ENCODE peak calls at places on chromosome 21, in five cellular contexts. One of them, this sample, is unnamed.

GRCh38 chr21:35624896-35625295 is 435.4 kb downstream of the SETD4 start:
- DNase-seq in right atrium auricular region: no peak
- DNase-seq in AG10803: no peak
- DNase-seq in fibroblast of the aortic adventitia: no peak
- DNase-seq in fibroblast of lung: no peak
- DNase-seq in this sample: no peak

GRCh38 chr21:38474124-38474523 is 24.2 kb downstream of the ERG start:
- DNase-seq in fibroblast of the aortic adventitia: no peak
- DNase-seq in right atrium auricular region: no peak
- DNase-seq in fibroblast of lung: no peak
- DNase-seq in AG10803: no peak
- DNase-seq in this sample: no peak

GRCh38 chr21:34510148-34511142 is 1.6 kb downstream of the KCNE1 start:
- DNase-seq in fibroblast of lung: peak
- DNase-seq in right atrium auricular region: peak
- DNase-seq in fibroblast of the aortic adventitia: peak
- DNase-seq in AG10803: peak
- DNase-seq in this sample: peak

GRCh38 chr21:33662046-33662445 is 19.7 kb downstream of the ITSN1 start:
- DNase-seq in AG10803: no peak
- DNase-seq in fibroblast of the aortic adventitia: no peak
- DNase-seq in fibroblast of lung: no peak
- DNase-seq in right atrium auricular region: no peak
- DNase-seq in this sample: no peak

GRCh38 chr21:19981938-19982337 is 1016.3 kb upstream of the NCAM2 start:
- DNase-seq in fibroblast of the aortic adventitia: no peak
- DNase-seq in AG10803: no peak
- DNase-seq in fibroblast of lung: no peak
- DNase-seq in right atrium auricular region: no peak
- DNase-seq in this sample: no peak

GRCh38 chr21:23127973-23128372 is 2129.8 kb downstream of the NCAM2 start:
- DNase-seq in fibroblast of lung: no peak
- DNase-seq in fibroblast of the aortic adventitia: no peak
- DNase-seq in AG10803: no peak
- DNase-seq in right atrium auricular region: no peak
- DNase-seq in this sample: no peak

GRCh38 chr21:34526618-34527290 is 14.7 kb upstream of the KCNE1 start:
- DNase-seq in AG10803: peak
- DNase-seq in fibroblast of the aortic adventitia: peak
- DNase-seq in fibroblast of lung: peak
- DNase-seq in right atrium auricular region: peak
- DNase-seq in this sample: peak

GRCh38 chr21:29293495-29293894 is 5.2 kb upstream of the BACH1 start:
- DNase-seq in right atrium auricular region: no peak
- DNase-seq in AG10803: no peak
- DNase-seq in fibroblast of lung: no peak
- DNase-seq in fibroblast of the aortic adventitia: no peak
- DNase-seq in this sample: no peak

GRCh38 chr21:26032263-26032662 is 138.3 kb downstream of the APP start:
- DNase-seq in fibroblast of the aortic adventitia: no peak
- DNase-seq in AG10803: no peak
- DNase-seq in right atrium auricular region: no peak
- DNase-seq in fibroblast of lung: peak
- DNase-seq in this sample: peak

GRCh38 chr21:24150753-24151152 is 1456.5 kb downstream of the MRPL39 start:
- DNase-seq in fibroblast of the aortic adventitia: no peak
- DNase-seq in right atrium auricular region: no peak
- DNase-seq in fibroblast of lung: no peak
- DNase-seq in AG10803: no peak
- DNase-seq in this sample: no peak

GRCh38 chr21:27035791-27036190 is 68.9 kb upstream of the ADAMTS5 start:
- DNase-seq in fibroblast of lung: no peak
- DNase-seq in fibroblast of the aortic adventitia: no peak
- DNase-seq in AG10803: no peak
- DNase-seq in right atrium auricular region: no peak
- DNase-seq in this sample: no peak

GRCh38 chr21:16211339-16212303 is 481.8 kb downstream of the USP25 start:
- DNase-seq in AG10803: no peak
- DNase-seq in right atrium auricular region: no peak
- DNase-seq in fibroblast of the aortic adventitia: peak
- DNase-seq in fibroblast of lung: peak
- DNase-seq in this sample: peak

GRCh38 chr21:32698286-32698685 is 29.5 kb downstream of the SYNJ1 start:
- DNase-seq in AG10803: no peak
- DNase-seq in fibroblast of lung: no peak
- DNase-seq in fibroblast of the aortic adventitia: no peak
- DNase-seq in right atrium auricular region: no peak
- DNase-seq in this sample: no peak

GRCh38 chr21:37644666-37645065 is 271.6 kb downstream of the KCNJ6 start:
- DNase-seq in fibroblast of the aortic adventitia: no peak
- DNase-seq in right atrium auricular region: no peak
- DNase-seq in AG10803: no peak
- DNase-seq in fibroblast of lung: no peak
- DNase-seq in this sample: peak

GRCh38 chr21:34530264-34530663 is 18.3 kb upstream of the KCNE1 start:
- DNase-seq in right atrium auricular region: no peak
- DNase-seq in fibroblast of the aortic adventitia: peak
- DNase-seq in AG10803: peak
- DNase-seq in fibroblast of lung: peak
- DNase-seq in this sample: peak

GRCh38 chr21:37153193-37153934 is 80.3 kb downstream of the TTC3 start:
- DNase-seq in fibroblast of lung: peak
- DNase-seq in right atrium auricular region: no peak
- DNase-seq in AG10803: peak
- DNase-seq in fibroblast of the aortic adventitia: peak
- DNase-seq in this sample: peak

GRCh38 chr21:33825898-33826297 is 89.7 kb downstream of the ATP5PO start:
- DNase-seq in fibroblast of lung: peak
- DNase-seq in right atrium auricular region: no peak
- DNase-seq in AG10803: peak
- DNase-seq in fibroblast of the aortic adventitia: peak
- DNase-seq in this sample: peak

GRCh38 chr21:33751120-33751519 is 108.8 kb downstream of the ITSN1 start:
- DNase-seq in right atrium auricular region: no peak
- DNase-seq in AG10803: peak
- DNase-seq in fibroblast of lung: peak
- DNase-seq in fibroblast of the aortic adventitia: peak
- DNase-seq in this sample: peak

GRCh38 chr21:31780944-31781343 is 49.0 kb upstream of the SCAF4 start:
- DNase-seq in AG10803: no peak
- DNase-seq in fibroblast of lung: no peak
- DNase-seq in right atrium auricular region: no peak
- DNase-seq in fibroblast of the aortic adventitia: no peak
- DNase-seq in this sample: no peak

GRCh38 chr21:26085100-26085499 is 85.5 kb downstream of the APP start:
- DNase-seq in right atrium auricular region: no peak
- DNase-seq in AG10803: no peak
- DNase-seq in fibroblast of lung: no peak
- DNase-seq in fibroblast of the aortic adventitia: no peak
- DNase-seq in this sample: no peak

GRCh38 chr21:35198004-35198403 is 148.9 kb upstream of the RUNX1 start:
- DNase-seq in fibroblast of the aortic adventitia: peak
- DNase-seq in AG10803: peak
- DNase-seq in right atrium auricular region: no peak
- DNase-seq in fibroblast of lung: peak
- DNase-seq in this sample: peak

GRCh38 chr21:36791695-36792451 is 93.0 kb downstream of the SIM2 start:
- DNase-seq in AG10803: no peak
- DNase-seq in fibroblast of lung: no peak
- DNase-seq in right atrium auricular region: peak
- DNase-seq in fibroblast of the aortic adventitia: no peak
- DNase-seq in this sample: no peak

GRCh38 chr21:39867198-39867650 is at the start of gene PCP4:
- DNase-seq in right atrium auricular region: no peak
- DNase-seq in fibroblast of lung: peak
- DNase-seq in AG10803: peak
- DNase-seq in fibroblast of the aortic adventitia: no peak
- DNase-seq in this sample: peak

GRCh38 chr21:39451332-39452206 is at the start of gene SH3BGR:
- DNase-seq in fibroblast of lung: peak
- DNase-seq in right atrium auricular region: peak
- DNase-seq in AG10803: peak
- DNase-seq in fibroblast of the aortic adventitia: peak
- DNase-seq in this sample: peak

GRCh38 chr21:33660406-33660805 is 18.1 kb downstream of the ITSN1 start:
- DNase-seq in fibroblast of lung: peak
- DNase-seq in right atrium auricular region: no peak
- DNase-seq in fibroblast of the aortic adventitia: peak
- DNase-seq in AG10803: peak
- DNase-seq in this sample: peak

GRCh38 chr21:21851657-21852056 is 853.4 kb downstream of the NCAM2 start:
- DNase-seq in right atrium auricular region: no peak
- DNase-seq in fibroblast of the aortic adventitia: no peak
- DNase-seq in AG10803: peak
- DNase-seq in fibroblast of lung: peak
- DNase-seq in this sample: peak

GRCh38 chr21:24939288-24939687 is 668.0 kb downstream of the MRPL39 start:
- DNase-seq in AG10803: no peak
- DNase-seq in right atrium auricular region: no peak
- DNase-seq in fibroblast of lung: peak
- DNase-seq in fibroblast of the aortic adventitia: no peak
- DNase-seq in this sample: no peak

GRCh38 chr21:23223882-23224281 is 2225.7 kb downstream of the NCAM2 start:
- DNase-seq in right atrium auricular region: no peak
- DNase-seq in fibroblast of lung: no peak
- DNase-seq in AG10803: no peak
- DNase-seq in fibroblast of the aortic adventitia: no peak
- DNase-seq in this sample: no peak

GRCh38 chr21:39184050-39184980 is 1.1 kb upstream of the PSMG1 start:
- DNase-seq in fibroblast of lung: no peak
- DNase-seq in AG10803: no peak
- DNase-seq in right atrium auricular region: no peak
- DNase-seq in fibroblast of the aortic adventitia: no peak
- DNase-seq in this sample: no peak

DNA sequence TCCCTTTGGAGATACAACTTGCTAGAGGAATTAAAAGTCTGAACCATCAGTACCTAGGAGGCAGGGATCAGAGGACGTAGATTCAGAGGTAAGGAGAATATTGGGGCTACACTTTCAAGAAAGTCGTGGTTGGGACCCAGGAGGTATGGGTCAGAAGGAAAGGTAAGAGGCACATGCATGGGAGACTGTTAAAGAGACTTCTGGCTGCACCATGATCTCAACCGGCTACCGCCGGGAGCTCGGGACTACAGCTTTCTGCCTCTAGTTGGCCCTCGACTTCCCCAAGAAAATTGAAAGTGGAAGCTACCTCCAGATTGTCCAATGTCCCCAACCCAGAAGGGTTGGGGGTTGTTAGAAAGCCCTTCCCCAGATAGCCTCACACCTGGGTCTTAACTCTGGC is 355.7 kb upstream of the TMPRSS15 start:
- DNase-seq in fibroblast of the aortic adventitia: no peak
- DNase-seq in right atrium auricular region: no peak
- DNase-seq in AG10803: no peak
- DNase-seq in fibroblast of lung: no peak
- DNase-seq in this sample: no peak
- H3K4me3 ChIP-seq in fibroblast of the aortic adventitia: no peak
- H3K4me3 ChIP-seq in right atrium auricular region: no peak
- H3K4me3 ChIP-seq in AG10803: no peak
- H3K4me3 ChIP-seq in fibroblast of lung: no peak
- H3K4me3 ChIP-seq in this sample: no peak

GRCh38 chr21:17759546-17760178 is 59.5 kb downstream of the C21orf91 start:
- DNase-seq in fibroblast of lung: no peak
- DNase-seq in fibroblast of the aortic adventitia: no peak
- DNase-seq in AG10803: no peak
- DNase-seq in right atrium auricular region: no peak
- DNase-seq in this sample: no peak
- TF ChIP-seq CTCF in fibroblast of lung: no peak
- TF ChIP-seq CTCF in fibroblast of the aortic adventitia: no peak
- TF ChIP-seq CTCF in AG10803: no peak
- TF ChIP-seq CTCF in right atrium auricular region: no peak
- TF ChIP-seq CTCF in this sample: no peak

GRCh38 chr21:46498335-46499050 is 39.8 kb downstream of the DIP2A start:
- DNase-seq in fibroblast of the aortic adventitia: no peak
- DNase-seq in right atrium auricular region: no peak
- DNase-seq in AG10803: no peak
- DNase-seq in fibroblast of lung: peak
- DNase-seq in this sample: no peak

GRCh38 chr21:46503922-46504539 is 45.3 kb downstream of the DIP2A start:
- DNase-seq in right atrium auricular region: no peak
- DNase-seq in AG10803: no peak
- DNase-seq in fibroblast of lung: no peak
- DNase-seq in fibroblast of the aortic adventitia: no peak
- DNase-seq in this sample: no peak

GRCh38 chr21:46504681-46505080 is 46.0 kb downstream of the DIP2A start:
- DNase-seq in fibroblast of the aortic adventitia: no peak
- DNase-seq in AG10803: no peak
- DNase-seq in right atrium auricular region: no peak
- DNase-seq in fibroblast of lung: no peak
- DNase-seq in this sample: no peak

GRCh38 chr21:46500224-46500861 is 41.7 kb downstream of the DIP2A start:
- DNase-seq in fibroblast of the aortic adventitia: peak
- DNase-seq in right atrium auricular region: no peak
- DNase-seq in fibroblast of lung: peak
- DNase-seq in AG10803: peak
- DNase-seq in this sample: peak
- H3K4me3 ChIP-seq in fibroblast of the aortic adventitia: no peak
- H3K4me3 ChIP-seq in right atrium auricular region: no peak
- H3K4me3 ChIP-seq in fibroblast of lung: no peak
- H3K4me3 ChIP-seq in AG10803: no peak
- H3K4me3 ChIP-seq in this sample: no peak

GRCh38 chr21:41048636-41049035 is 119.3 kb upstream of the BACE2 start:
- DNase-seq in fibroblast of lung: no peak
- DNase-seq in fibroblast of the aortic adventitia: no peak
- DNase-seq in AG10803: no peak
- DNase-seq in right atrium auricular region: no peak
- DNase-seq in this sample: no peak

GRCh38 chr21:41048141-41048540 is 119.8 kb upstream of the BACE2 start:
- DNase-seq in fibroblast of the aortic adventitia: no peak
- DNase-seq in fibroblast of lung: peak
- DNase-seq in AG10803: no peak
- DNase-seq in right atrium auricular region: no peak
- DNase-seq in this sample: no peak

GRCh38 chr21:41043008-41043407 is 125.0 kb upstream of the BACE2 start:
- DNase-seq in fibroblast of the aortic adventitia: no peak
- DNase-seq in right atrium auricular region: no peak
- DNase-seq in fibroblast of lung: no peak
- DNase-seq in AG10803: no peak
- DNase-seq in this sample: no peak

DNA sequence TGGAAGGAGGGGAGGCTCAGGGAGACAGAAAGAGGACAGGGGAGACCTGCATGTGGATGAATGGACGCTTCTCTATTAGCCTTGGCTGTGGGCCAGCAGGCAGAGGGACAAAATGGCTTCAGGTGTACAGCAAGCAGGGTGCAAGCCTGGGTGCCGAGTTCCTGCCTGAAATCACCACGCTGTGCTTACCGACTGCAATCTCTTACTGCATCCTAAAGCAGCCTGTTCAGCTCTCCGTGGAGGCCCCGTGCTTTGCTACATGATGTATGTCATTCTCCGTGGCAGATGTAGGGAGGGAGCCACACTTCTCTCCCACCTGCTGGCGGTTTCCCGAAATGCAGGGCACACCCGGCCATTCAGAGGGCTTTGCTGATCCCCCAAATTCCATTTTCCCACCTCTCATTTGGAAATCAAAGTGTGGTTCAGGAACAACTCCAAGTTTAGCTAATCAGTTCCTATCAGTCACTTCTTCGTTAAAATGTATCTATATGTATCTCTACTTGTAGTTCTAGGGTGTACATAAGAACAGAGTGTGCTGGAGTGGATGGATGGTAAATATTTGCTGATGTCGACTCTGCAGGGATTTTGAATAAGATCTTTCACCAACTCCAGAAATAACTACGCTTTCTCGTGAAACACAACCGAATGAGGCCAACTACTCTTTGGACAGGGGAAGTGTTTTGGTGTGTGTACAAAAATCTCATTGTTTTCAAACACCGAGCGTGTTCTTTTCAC is 122.3 kb upstream of the BACE2 start:
- DNase-seq in fibroblast of the aortic adventitia: no peak
- DNase-seq in AG10803: no peak
- DNase-seq in fibroblast of lung: no peak
- DNase-seq in right atrium auricular region: no peak
- DNase-seq in this sample: no peak
- TF ChIP-seq CTCF in fibroblast of the aortic adventitia: peak
- TF ChIP-seq CTCF in AG10803: no peak
- TF ChIP-seq CTCF in fibroblast of lung: no peak
- TF ChIP-seq CTCF in right atrium auricular region: peak
- TF ChIP-seq CTCF in this sample: no peak

This sample was measured in cardiac fibroblast.